ENCODE peak calls at places on chromosome 12, in seven cellular contexts. R is NCI-H226, W is MG63, F is astrocyte of the spinal cord, O is BE2C, X is GM12891, J is NCI-H2171. I is an unnamed sample.

GRCh38 chr12:2034633-2035420 is 18.0 kb upstream of the CACNA1C start:
- DNase-seq in J (peak), F (peak), W (peak), X (peak), R (peak), O (peak), I (peak)

GRCh38 chr12:45415393-45415817 is 199.5 kb downstream of the ANO6 start:
- DNase-seq in J (no peak), F (peak), W (peak), X (no peak), R (peak), O (peak), I (peak)

GRCh38 chr12:61915420-61915819 is 344.8 kb upstream of the USP15 start:
- DNase-seq in W (no peak), X (no peak), F (no peak), J (no peak), R (no peak), O (no peak), I (no peak)

GRCh38 chr12:132658149-132658905 is 28.8 kb downstream of the POLE start:
- DNase-seq in R (no peak), F (no peak), W (no peak), J (no peak), O (no peak), X (no peak), I (no peak)

GRCh38 chr12:71605034-71605433 is 58.6 kb downstream of the ZFC3H1 start:
- DNase-seq in F (no peak), R (no peak), J (no peak), W (no peak), X (no peak), O (no peak), I (no peak)

GRCh38 chr12:6218526-6218925 is 18.3 kb downstream of the CD9 start:
- DNase-seq in X (no peak), J (no peak), W (no peak), R (peak), O (no peak), F (no peak), I (no peak)

GRCh38 chr12:117724545-117724944 is 244.2 kb downstream of the KSR2 start:
- DNase-seq in W (no peak), R (no peak), J (no peak), F (peak), O (no peak), X (no peak), I (no peak)

GRCh38 chr12:87283111-87283510 is 746.1 kb downstream of the C12orf50 start:
- DNase-seq in R (no peak), X (no peak), W (no peak), J (no peak), F (no peak), O (peak), I (no peak)

GRCh38 chr12:77377116-77377515 is 311.7 kb upstream of the E2F7 start:
- DNase-seq in W (no peak), O (no peak), J (no peak), X (no peak), R (peak), F (peak), I (no peak)

GRCh38 chr12:58882796-58883195 is 37.5 kb downstream of the LRIG3 start:
- DNase-seq in O (no peak), F (no peak), J (no peak), X (no peak), W (no peak), R (no peak), I (no peak)

GRCh38 chr12:18970603-18971002 is 158.9 kb upstream of the PLEKHA5 start:
- DNase-seq in X (no peak), O (no peak), J (no peak), R (no peak), W (peak), F (no peak), I (no peak)

GRCh38 chr12:89389755-89390661 is 37.7 kb upstream of the DUSP6 start:
- DNase-seq in R (peak), X (no peak), J (no peak), F (no peak), O (no peak), W (no peak), I (no peak)

GRCh38 chr12:68899251-68899771 is 33.7 kb downstream of the CPM start:
- DNase-seq in O (no peak), X (no peak), R (peak), W (peak), J (no peak), F (peak), I (peak)

GRCh38 chr12:117836999-117837736 is 131.6 kb downstream of the KSR2 start:
- DNase-seq in J (peak), F (peak), W (peak), O (peak), R (peak), X (peak), I (peak)

GRCh38 chr12:92690601-92691000 is 12.2 kb upstream of the PLEKHG7 start:
- DNase-seq in O (no peak), W (no peak), R (no peak), F (no peak), X (no peak), J (no peak), I (no peak)

GRCh38 chr12:130423991-130424857 is 86.5 kb downstream of the PIWIL1 start:
- DNase-seq in X (no peak), R (no peak), F (no peak), O (no peak), J (no peak), W (no peak), I (no peak)

GRCh38 chr12:32302218-32302826 is 97.0 kb upstream of the FGD4 start:
- DNase-seq in O (peak), X (peak), R (peak), F (no peak), J (no peak), W (no peak), I (no peak)

GRCh38 chr12:42725839-42726238 is 136.3 kb upstream of the PRICKLE1 start:
- DNase-seq in R (peak), F (peak), X (no peak), O (no peak), J (no peak), W (peak), I (peak)

GRCh38 chr12:124617615-124618014 is 50.2 kb upstream of the NCOR2 start:
- DNase-seq in R (no peak), X (no peak), J (no peak), O (peak), W (no peak), F (no peak), I (no peak)